ENCODE peak calls at places on chromosomes 13 and 19, in four cellular contexts. One of them, this sample, is unnamed.

GRCh38 chr13:30355405-30355741 is 48.0 kb upstream of the KATNAL1 start:
- DNase-seq in A172: no peak
- DNase-seq in EL: no peak
- DNase-seq in dermis microvascular lymphatic vessel endothelial cell: peak
- DNase-seq in this sample: no peak

GRCh38 chr13:23434431-23434830 is 929 bp upstream of the SACS start:
- DNase-seq in A172: no peak
- DNase-seq in EL: no peak
- DNase-seq in dermis microvascular lymphatic vessel endothelial cell: no peak
- DNase-seq in this sample: no peak

GRCh38 chr13:33079960-33080359 is 63.7 kb downstream of the KL start:
- DNase-seq in A172: no peak
- DNase-seq in EL: no peak
- DNase-seq in dermis microvascular lymphatic vessel endothelial cell: peak
- DNase-seq in this sample: no peak

GRCh38 chr19:3188627-3189596 is 3.2 kb downstream of the NCLN start:
- DNase-seq in A172: no peak
- DNase-seq in EL: no peak
- DNase-seq in dermis microvascular lymphatic vessel endothelial cell: no peak
- DNase-seq in this sample: no peak

GRCh38 chr19:45169602-45170001 is 8.4 kb downstream of the TRAPPC6A start:
- DNase-seq in A172: no peak
- DNase-seq in EL: no peak
- DNase-seq in dermis microvascular lymphatic vessel endothelial cell: no peak
- DNase-seq in this sample: no peak

GRCh38 chr19:39140195-39140516 is 14.6 kb downstream of the PAK4 start:
- DNase-seq in A172: no peak
- DNase-seq in EL: no peak
- DNase-seq in dermis microvascular lymphatic vessel endothelial cell: no peak
- DNase-seq in this sample: no peak

GRCh38 chr19:1634938-1635243 is 17.5 kb downstream of the TCF3 start:
- DNase-seq in A172: no peak
- DNase-seq in EL: no peak
- DNase-seq in dermis microvascular lymphatic vessel endothelial cell: no peak
- DNase-seq in this sample: no peak

GRCh38 chr13:51698352-51698751 is 105.6 kb downstream of the DHRS12 start:
- DNase-seq in A172: no peak
- DNase-seq in EL: no peak
- DNase-seq in dermis microvascular lymphatic vessel endothelial cell: no peak
- DNase-seq in this sample: no peak

This sample was measured in NCI-H1694.